ENCODE peak calls at places on chromosomes 12 and 14, in five cellular contexts. E is left ventricle myocardium inferior, T is heart left ventricle, N is AG04450, C is lung. M is an unnamed sample.

GRCh38 chr12:127297327-127297726 is 969.6 kb upstream of the TMEM132C start:
- DNase-seq in E (no peak), T (no peak), N (no peak), C (no peak), M (no peak)

GRCh38 chr12:111598637-111599458 is at the start of gene ATXN2:
- DNase-seq in E (peak), T (peak), N (no peak), C (peak), M (no peak)

GRCh38 chr12:93597608-93598007 is 25.1 kb downstream of the SOCS2 start:
- DNase-seq in E (no peak), T (no peak), N (no peak), C (no peak), M (no peak)

GRCh38 chr12:118035194-118036041 is 18.9 kb downstream of the RFC5 start:
- DNase-seq in E (no peak), T (no peak), N (no peak), C (no peak), M (no peak)

GRCh38 chr12:112386726-112387125 is 4.5 kb upstream of the HECTD4 start:
- DNase-seq in E (no peak), T (no peak), N (peak), C (no peak), M (no peak)

GRCh38 chr12:38508246-38508645 is 191.7 kb downstream of the ALG10B start:
- DNase-seq in E (no peak), T (peak), N (no peak), C (no peak), M (no peak)

GRCh38 chr14:70000601-70001000 is 121.4 kb downstream of the SMOC1 start:
- DNase-seq in E (no peak), T (no peak), N (no peak), C (no peak), M (no peak)

GRCh38 chr12:118589162-118589561 is 212.8 kb downstream of the SUDS3 start:
- DNase-seq in E (no peak), T (no peak), N (no peak), C (no peak), M (no peak)

GRCh38 chr14:44846232-44846824 is 115.4 kb downstream of the KLHL28 start:
- DNase-seq in E (no peak), T (no peak), N (peak), C (no peak), M (no peak)

GRCh38 chr12:29334911-29335310 is 46.1 kb downstream of the ERGIC2 start:
- DNase-seq in E (no peak), T (no peak), N (no peak), C (no peak), M (no peak)

GRCh38 chr12:54438506-54438905 is 19.4 kb upstream of the ITGA5 start:
- DNase-seq in E (no peak), T (no peak), N (no peak), C (no peak), M (no peak)

GRCh38 chr14:53542692-53543091 is 389.6 kb upstream of the DDHD1 start:
- DNase-seq in E (no peak), T (no peak), N (no peak), C (peak), M (peak)

GRCh38 chr12:104132351-104132956 is 5.6 kb downstream of the NFYB start:
- DNase-seq in E (no peak), T (no peak), N (no peak), C (no peak), M (no peak)

GRCh38 chr12:25997401-25997973 is 39.0 kb downstream of the RASSF8 start:
- DNase-seq in E (no peak), T (no peak), N (peak), C (no peak), M (peak)

GRCh38 chr12:56300644-56301464 is 724 bp upstream of the CS start:
- DNase-seq in E (no peak), T (no peak), N (no peak), C (no peak), M (no peak)

GRCh38 chr12:97177482-97177881 is 270.4 kb downstream of the NEDD1 start:
- DNase-seq in E (no peak), T (no peak), N (no peak), C (no peak), M (no peak)

GRCh38 chr14:58808828-58809227 is 171.1 kb downstream of the DACT1 start:
- DNase-seq in E (no peak), T (no peak), N (no peak), C (peak), M (peak)

GRCh38 chr12:79174656-79175055 is 310.1 kb downstream of the SYT1 start:
- DNase-seq in E (no peak), T (no peak), N (no peak), C (no peak), M (peak)

GRCh38 chr14:74579447-74580274 is 32.4 kb downstream of the LTBP2 start:
- DNase-seq in E (no peak), T (peak), N (peak), C (no peak), M (no peak)

GRCh38 chr12:66665416-66665815 is 13.5 kb downstream of the GRIP1 start:
- DNase-seq in E (no peak), T (no peak), N (no peak), C (no peak), M (no peak)
- H3K4me3 ChIP-seq in E (no peak), T (no peak), N (no peak), C (no peak), M (no peak)

GRCh38 chr12:116892741-116893140 is 11.5 kb upstream of the HRK start:
- DNase-seq in E (no peak), T (no peak), N (no peak), C (no peak), M (no peak)
- H3K4me3 ChIP-seq in E (no peak), T (no peak), N (no peak), C (no peak), M (no peak)

DNA sequence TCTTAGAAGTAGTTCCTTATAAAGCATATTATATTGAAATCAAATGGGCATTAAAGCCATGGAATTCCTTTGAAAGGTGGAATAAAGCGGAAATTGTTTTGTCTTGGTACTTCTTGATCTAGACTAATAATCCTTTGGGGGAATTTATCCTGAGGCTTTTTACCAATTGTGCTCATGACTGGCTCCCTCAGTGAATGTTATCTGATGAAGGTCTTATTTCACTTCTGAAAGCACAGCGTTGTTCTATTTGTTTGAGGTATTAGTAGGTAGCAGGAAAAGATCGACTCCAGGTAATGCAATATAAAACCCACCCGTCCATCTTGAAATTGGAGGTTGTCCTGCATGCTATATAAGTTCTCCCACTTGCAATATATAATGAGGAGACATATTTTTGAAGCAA is 64.8 kb downstream of the PPFIBP1 start:
- DNase-seq in E (no peak), T (no peak), N (no peak), C (no peak), M (no peak)
- H3K4me3 ChIP-seq in E (no peak), T (no peak), N (no peak), C (no peak), M (no peak)

GRCh38 chr12:131027876-131028586 is 74.3 kb downstream of the ADGRD1 start:
- DNase-seq in E (no peak), T (no peak), N (no peak), C (no peak), M (no peak)
- H3K4me3 ChIP-seq in E (no peak), T (no peak), N (no peak), C (no peak), M (no peak)